ENCODE peak calls at places on chromosomes 6 and 20, in four cellular contexts. I, V, D and E are unnamed samples. For H3K36me3, the result is how much of the 10 kb centered on the place peaks cover.

GRCh38 chr6:19210849-19211590 is 626.1 kb upstream of the ID4 start:
- DNase-seq in I (peak), V (peak), D (peak), E (no peak)

GRCh38 chr6:130912451-130912850 is 85.2 kb downstream of the SMLR1 start:
- DNase-seq in I (no peak), V (no peak), D (no peak), E (no peak)

GRCh38 chr6:33592595-33593413 is 12.7 kb upstream of the BAK1 start:
- DNase-seq in I (peak), V (peak), D (peak), E (peak)

GRCh38 chr20:48283470-48284110 is 498.3 kb upstream of the SULF2 start:
- DNase-seq in I (no peak), V (no peak), D (peak), E (peak)

GRCh38 chr20:59010995-59011873 is 4.2 kb upstream of the CTSZ start:
- DNase-seq in I (no peak), V (no peak), D (peak), E (peak)

GRCh38 chr6:105459884-105460283 is 57.0 kb upstream of the PREP start:
- DNase-seq in I (no peak), V (no peak), D (no peak), E (peak)

GRCh38 chr20:38151455-38151854 is 13.6 kb downstream of the TGM2 start:
- DNase-seq in I (no peak), V (no peak), D (no peak), E (no peak)

GRCh38 chr20:1663917-1664316 is 6.3 kb upstream of the SIRPG start:
- DNase-seq in I (no peak), V (no peak), D (no peak), E (no peak)

GRCh38 chr6:35469711-35470662 is 1.8 kb downstream of the RPL10A start:
- DNase-seq in I (no peak), V (no peak), D (no peak), E (no peak)

GRCh38 chr20:22977047-22977785 is 57.9 kb upstream of the SSTR4 start:
- DNase-seq in I (no peak), V (no peak), D (no peak), E (no peak)

GRCh38 chr6:46412662-46413061 is 78.6 kb downstream of the RCAN2 start:
- DNase-seq in I (peak), V (no peak), D (no peak), E (no peak)

GRCh38 chr20:35134472-35134871 is 12.7 kb downstream of the EDEM2 start:
- DNase-seq in I (no peak), V (no peak), D (no peak), E (no peak)

GRCh38 chr20:17498181-17498580 is 33.0 kb downstream of the BFSP1 start:
- DNase-seq in I (no peak), V (no peak), D (no peak), E (no peak)

GRCh38 chr20:43904778-43905177 is 9.9 kb upstream of the TOX2 start:
- DNase-seq in I (no peak), V (no peak), D (peak), E (no peak)

GRCh38 chr20:37218976-37219375 is 39.6 kb upstream of the MROH8 start:
- DNase-seq in I (no peak), V (no peak), D (no peak), E (no peak)

GRCh38 chr20:31472395-31473330 is 2.3 kb downstream of the DEFB124 start:
- DNase-seq in I (no peak), V (no peak), D (no peak), E (no peak)

GRCh38 chr6:141309295-141309694 is 823.4 kb upstream of the GJE1 start:
- DNase-seq in I (peak), V (no peak), D (no peak), E (no peak)

GRCh38 chr20:37395411-37395800 is 49.5 kb downstream of the SRC start:
- DNase-seq in I (no peak), V (no peak), D (no peak), E (no peak)

GRCh38 chr6:39225543-39225942 is 3.7 kb downstream of the KCNK5 start:
- DNase-seq in I (no peak), V (no peak), D (peak), E (no peak)

GRCh38 chr6:12958052-12958706 is 241.6 kb downstream of the PHACTR1 start:
- DNase-seq in I (no peak), V (no peak), D (no peak), E (no peak)

GRCh38 chr20:31587545-31588389 is 17.3 kb upstream of the ID1 start:
- DNase-seq in I (no peak), V (peak), D (peak), E (no peak)

GRCh38 chr20:33443006-33443511 is 504 bp downstream of the SNTA1 start:
- DNase-seq in I (peak), V (peak), D (peak), E (no peak)

GRCh38 chr6:4804095-4804494 is 27.9 kb downstream of the CDYL start:
- DNase-seq in I (no peak), V (no peak), D (no peak), E (no peak)

GRCh38 chr20:60170116-60170515 is 211.9 kb downstream of the CDH26 start:
- DNase-seq in I (no peak), V (no peak), D (no peak), E (no peak)

GRCh38 chr6:79377830-79378460 is 143.5 kb upstream of the HMGN3 start:
- DNase-seq in I (no peak), V (no peak), D (no peak), E (no peak)

GRCh38 chr6:35363293-35363750 is 21.0 kb downstream of the PPARD start:
- DNase-seq in I (no peak), V (no peak), D (no peak), E (peak)

GRCh38 chr6:7213416-7213815 is 99.6 kb downstream of the SSR1 start:
- DNase-seq in I (no peak), V (no peak), D (no peak), E (no peak)

GRCh38 chr20:52172392-52173047 is 19.1 kb downstream of the ZFP64 start:
- DNase-seq in I (no peak), V (no peak), D (no peak), E (no peak)

GRCh38 chr20:8589956-8590355 is 457.9 kb downstream of the PLCB1 start:
- DNase-seq in I (no peak), V (no peak), D (no peak), E (no peak)

GRCh38 chr6:134626131-134626530 is 308.2 kb upstream of the SGK1 start:
- DNase-seq in I (no peak), V (no peak), D (no peak), E (no peak)

GRCh38 chr20:641516-641913 is 11.5 kb downstream of the SRXN1 start:
- DNase-seq in I (no peak), V (no peak), D (no peak), E (no peak)

GRCh38 chr6:89011436-89011835 is 48.0 kb upstream of the RNGTT start:
- DNase-seq in I (no peak), V (no peak), D (no peak), E (no peak)

GRCh38 chr6:89008763-89009374 is 45.5 kb upstream of the RNGTT start:
- DNase-seq in I (no peak), V (no peak), D (no peak), E (no peak)

GRCh38 chr6:89008299-89008698 is 44.9 kb upstream of the RNGTT start:
- DNase-seq in I (no peak), V (no peak), D (no peak), E (no peak)

GRCh38 chr6:89009624-89010059 is 46.2 kb upstream of the RNGTT start:
- DNase-seq in I (no peak), V (no peak), D (no peak), E (no peak)

GRCh38 chr6:89007209-89008001 is 44.0 kb upstream of the RNGTT start:
- DNase-seq in I (no peak), V (no peak), D (no peak), E (no peak)
- H3K4me3 ChIP-seq in I (no peak), V (no peak), D (no peak), E (no peak)

DNA sequence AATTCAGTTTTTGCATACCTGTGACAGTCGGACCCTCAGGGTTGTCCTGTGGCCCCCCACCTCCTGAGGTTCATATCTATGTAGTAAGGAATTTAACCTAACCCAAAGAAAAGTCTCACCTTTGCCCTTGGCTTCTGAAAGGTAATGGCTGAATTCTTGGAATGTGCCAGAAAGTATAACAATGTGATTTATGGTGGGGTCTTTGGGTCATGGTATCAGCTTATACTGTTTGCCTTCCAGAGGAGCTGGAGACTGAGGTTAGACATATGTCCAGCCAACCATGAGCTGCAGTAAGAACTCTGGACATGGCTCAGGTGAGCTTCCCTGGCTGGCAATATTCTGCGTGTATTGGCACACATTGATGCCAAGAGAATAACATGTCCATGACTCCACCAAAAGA is 26.9 kb downstream of the DDX43 start:
- DNase-seq in I (no peak), V (no peak), D (no peak), E (no peak)
- H3K36me3 ChIP-seq in I (under half), V (under half), D (under half), E (under half)

GRCh38 chr6:157982580-157983438 is 1.1 kb downstream of the SYNJ2 start:
- DNase-seq in I (no peak), V (peak), D (peak), E (no peak)
- TF ChIP-seq CTCF in I (no peak), V (no peak), D (peak), E (peak)

DNA sequence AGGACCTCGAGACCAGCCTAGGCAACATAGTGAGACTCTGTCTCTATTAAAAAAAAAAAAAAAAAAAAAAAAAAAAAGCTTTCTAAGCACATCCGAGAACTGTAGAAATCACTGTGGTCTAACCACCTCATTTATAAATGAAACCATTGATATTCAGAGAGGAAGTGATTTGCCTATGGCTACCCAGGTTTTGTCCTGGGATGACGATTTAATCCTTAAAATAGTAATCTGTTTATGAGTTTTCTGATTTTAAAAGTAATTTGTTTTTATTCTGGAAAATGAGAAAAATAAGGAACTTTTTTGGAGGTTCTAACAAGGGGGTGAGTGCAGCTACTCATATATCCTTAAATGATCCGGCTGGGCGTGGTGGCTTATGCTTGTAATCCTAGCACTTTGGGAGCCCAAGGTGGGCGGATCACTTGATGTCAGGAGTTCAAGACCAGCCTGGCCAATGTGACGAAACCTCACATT is 6.5 kb upstream of the BTN3A2 start:
- DNase-seq in I (peak), V (no peak), D (no peak), E (no peak)
- H3K4me3 ChIP-seq in I (no peak), V (no peak), D (no peak), E (no peak)

GRCh38 chr6:44105993-44106740 is 21.1 kb downstream of the MRPL14 start:
- DNase-seq in I (no peak), V (no peak), D (no peak), E (no peak)
- H3K36me3 ChIP-seq in I (half or more), V (under half), D (under half), E (under half)

GRCh38 chr6:129893513-129894098 is 32.5 kb upstream of the TMEM244 start:
- DNase-seq in I (peak), V (no peak), D (no peak), E (no peak)
- TF ChIP-seq CTCF in I (peak), V (peak), D (peak), E (no peak)

DNA sequence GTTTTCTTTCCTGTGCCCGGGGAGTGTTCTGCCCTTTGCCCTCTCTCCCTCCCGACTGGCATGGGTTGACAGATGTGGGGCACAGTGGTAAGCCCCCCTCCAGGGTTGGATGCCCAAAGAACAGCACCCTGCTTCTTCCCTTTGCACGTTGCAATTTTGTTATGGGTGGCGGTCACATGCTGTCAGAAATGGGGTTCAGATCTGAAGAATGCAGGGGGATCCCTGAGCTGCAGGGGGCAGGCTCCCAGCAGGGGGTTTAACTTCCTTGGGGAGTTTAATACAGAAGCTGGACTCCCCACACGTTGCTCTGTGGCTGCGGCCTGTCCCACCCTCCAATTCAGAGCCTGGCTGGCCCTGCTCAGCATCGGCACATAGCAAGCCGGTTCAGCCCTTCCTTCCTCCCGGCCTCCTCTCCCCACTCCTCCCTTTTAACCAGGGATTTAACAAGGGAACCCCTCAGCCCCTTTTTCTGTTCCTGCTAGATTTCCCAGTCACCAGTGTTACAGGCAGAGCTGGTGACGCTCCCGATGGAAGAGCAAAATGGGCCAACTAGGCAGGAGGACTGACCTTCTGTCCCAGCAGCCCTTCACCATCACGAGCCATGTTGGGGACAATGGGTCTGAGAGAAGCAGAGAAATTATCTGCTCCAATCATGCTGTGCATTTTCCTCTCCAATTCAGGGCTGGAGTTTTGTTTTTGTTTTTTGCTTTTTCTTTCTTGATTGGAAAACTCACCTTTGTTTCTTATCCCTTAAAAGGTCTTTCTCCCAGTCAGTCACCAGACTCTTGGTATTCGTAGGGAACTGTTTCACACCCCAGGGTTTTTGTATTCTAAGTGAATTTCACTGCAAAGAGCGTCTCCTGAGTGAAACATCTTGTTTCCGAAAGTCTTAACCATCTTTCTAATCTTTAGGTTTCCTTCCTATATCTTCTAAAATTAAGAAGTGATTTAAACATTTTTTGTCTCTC is 6.8 kb downstream of the FOXF2 start:
- DNase-seq in I (no peak), V (no peak), D (no peak), E (no peak)
- H3K4me3 ChIP-seq in I (no peak), V (no peak), D (peak), E (no peak)